ENCODE peak calls at places on chromosomes 13 and 19, in seven cellular contexts. K is HCT116, J is osteoblast, S is breast epithelium, W is aorta, L is heart right ventricle, O is lung. X is an unnamed sample.

GRCh38 chr13:114107686-114108081 is 24.7 kb downstream of the RASA3 start:
- DNase-seq in K (no peak), J (peak; percentile 98), S (no peak), W (peak; percentile 84), L (peak; percentile 67), O (no peak), X (no peak)

GRCh38 chr13:40813662-40814454 is 24.4 kb downstream of the SLC25A15 start:
- DNase-seq in K (no peak), J (peak; percentile 30), S (no peak), W (no peak), L (no peak), O (no peak), X (no peak)

GRCh38 chr19:54299126-54299498 is 13.9 kb downstream of the LILRA5 start:
- DNase-seq in K (no peak), J (no peak), S (no peak), W (no peak), L (no peak), O (no peak), X (no peak)

GRCh38 chr19:43634516-43634876 is 5.2 kb downstream of the CADM4 start:
- DNase-seq in K (no peak), J (no peak), S (peak; percentile 53), W (no peak), L (no peak), O (no peak), X (no peak)

GRCh38 chr13:57877596-57877995 is 246.1 kb downstream of the PCDH17 start:
- DNase-seq in K (no peak), J (no peak), S (no peak), W (no peak), L (no peak), O (no peak), X (no peak)

GRCh38 chr13:77898097-77898496 is 20.5 kb downstream of the EDNRB start:
- DNase-seq in K (no peak), J (no peak), S (no peak), W (no peak), L (no peak), O (no peak), X (no peak)

GRCh38 chr13:48412100-48412556 is 785 bp downstream of the LPAR6 start:
- DNase-seq in K (no peak), J (no peak), S (no peak), W (no peak), L (no peak), O (no peak), X (no peak)

GRCh38 chr13:30569901-30570576 is 47.7 kb upstream of the USPL1 start:
- DNase-seq in K (peak; percentile 66), J (peak; percentile 76), S (peak; percentile 33), W (no peak), L (no peak), O (no peak), X (no peak)

GRCh38 chr19:3649888-3650287 is 23.3 kb upstream of the CACTIN start:
- DNase-seq in K (no peak), J (no peak), S (no peak), W (no peak), L (no peak), O (no peak), X (no peak)

GRCh38 chr19:49887653-49888477 is 8.8 kb downstream of the IL4I1 start:
- DNase-seq in K (no peak), J (no peak), S (no peak), W (no peak), L (no peak), O (no peak), X (no peak)

GRCh38 chr19:55439052-55439451 is 4.0 kb downstream of the SHISA7 start:
- DNase-seq in K (no peak), J (peak; percentile 43), S (no peak), W (no peak), L (no peak), O (no peak), X (no peak)

GRCh38 chr19:1261512-1261862 is 7.6 kb upstream of the CIRBP start:
- DNase-seq in K (no peak), J (no peak), S (no peak), W (no peak), L (no peak), O (no peak), X (no peak)

DNA sequence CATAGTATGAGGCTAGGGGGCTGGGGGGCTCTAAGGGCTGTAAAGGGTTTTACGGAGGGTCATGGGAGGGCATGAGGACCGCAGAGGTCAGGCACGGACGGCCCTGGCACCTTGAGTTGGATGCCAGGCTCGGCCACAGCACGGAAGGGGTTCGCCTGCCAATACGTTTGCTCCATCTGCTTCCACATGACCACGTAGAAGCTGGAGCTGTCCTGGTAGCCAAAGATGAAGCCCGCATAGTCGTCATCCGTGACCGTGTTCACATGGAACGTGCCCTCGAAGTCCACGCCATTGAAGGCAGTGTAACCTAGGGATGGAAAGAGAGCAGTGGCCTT is 6.4 kb downstream of the COMP start:
- DNase-seq in K (no peak), J (peak; percentile 65), S (no peak), W (no peak), L (no peak), O (no peak), X (no peak)
- H3K4me3 ChIP-seq in K (no peak overlapping the region), J (no peak overlapping the region), S (no peak overlapping the region), W (no peak overlapping the region), L (no peak overlapping the region), O (no peak overlapping the region), X (no peak overlapping the region)

DNA sequence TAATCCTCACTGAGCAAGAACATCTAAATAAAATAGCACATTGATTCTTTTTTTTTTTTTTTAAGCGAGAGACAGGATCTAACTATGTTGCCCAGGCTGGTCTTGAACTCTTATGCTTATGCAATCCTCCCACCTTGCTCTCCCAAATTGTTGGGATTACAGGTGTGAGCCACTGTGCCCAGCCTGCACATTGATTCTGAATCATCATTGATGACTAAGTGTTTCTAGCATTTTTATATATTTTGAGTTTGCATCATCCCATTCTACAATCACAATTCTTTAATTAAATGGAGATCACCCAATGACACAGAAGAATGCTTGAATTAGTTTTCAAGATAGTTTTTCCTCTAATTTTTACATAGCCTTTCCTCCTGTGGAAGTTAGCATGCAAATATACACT is 354.1 kb downstream of the KLF5 start:
- DNase-seq in K (peak; percentile 60), J (no peak), S (no peak), W (no peak), L (no peak), O (no peak), X (no peak)
- H3K27ac ChIP-seq in K (no peak overlapping the region), J (no peak overlapping the region), S (no peak overlapping the region), W (no peak overlapping the region), L (no peak overlapping the region), O (no peak overlapping the region), X (no peak overlapping the region)

GRCh38 chr19:10271543-10272086 is 695 bp downstream of the ICAM1 start:
- DNase-seq in K (no peak), J (peak; percentile 58), S (no peak), W (no peak), L (no peak), O (peak; percentile 54), X (no peak)

GRCh38 chr19:10270616-10271394 is at the start of gene ICAM1:
- DNase-seq in K (no peak), J (peak; percentile 76), S (peak; percentile 66), W (peak; percentile 93), L (peak; percentile 83), O (peak; percentile 92), X (peak; percentile 98)

GRCh38 chr19:10268077-10268476 is 2.8 kb upstream of the ICAM1 start:
- DNase-seq in K (no peak), J (no peak), S (no peak), W (no peak), L (no peak), O (no peak), X (no peak)

GRCh38 chr19:10269333-10270179 is 1.4 kb upstream of the ICAM1 start:
- DNase-seq in K (peak; percentile 47), J (peak; percentile 96), S (peak; percentile 83), W (peak; percentile 95), L (peak; percentile 89), O (peak; percentile 88), X (peak; percentile 94)

DNA sequence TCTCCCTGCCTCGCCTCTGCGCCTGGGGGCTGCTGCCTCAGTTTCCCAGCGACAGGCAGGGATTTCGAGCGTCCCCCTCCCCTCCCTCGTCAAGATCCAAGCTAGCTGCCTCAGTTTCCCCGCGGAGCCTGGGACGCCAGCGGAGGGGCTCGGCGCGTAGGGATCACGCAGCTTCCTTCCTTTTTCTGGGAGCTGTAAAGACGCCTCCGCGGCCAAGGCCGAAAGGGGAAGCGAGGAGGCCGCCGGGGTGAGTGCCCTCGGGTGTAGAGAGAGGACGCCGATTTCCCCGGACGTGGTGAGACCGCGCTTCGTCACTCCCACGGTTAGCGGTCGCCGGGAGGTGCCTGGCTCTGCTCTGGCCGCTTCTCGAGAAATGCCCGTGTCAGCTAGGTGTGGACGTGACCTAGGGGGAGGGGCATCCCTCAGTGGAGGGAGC is 722 bp upstream of the ICAM1 start:
- DNase-seq in K (no peak), J (peak; percentile 85), S (no peak), W (peak; percentile 91), L (peak; percentile 72), O (peak; percentile 83), X (no peak)
- H3K4me3 ChIP-seq in K (peak overlapping the region; percentile 49), J (peak overlapping the region; percentile 66), S (peak overlapping the region; percentile 59), W (no peak overlapping the region), L (peak overlapping the region; percentile 78), O (peak overlapping the region; percentile 76), X (peak overlapping the region; percentile 59)

DNA sequence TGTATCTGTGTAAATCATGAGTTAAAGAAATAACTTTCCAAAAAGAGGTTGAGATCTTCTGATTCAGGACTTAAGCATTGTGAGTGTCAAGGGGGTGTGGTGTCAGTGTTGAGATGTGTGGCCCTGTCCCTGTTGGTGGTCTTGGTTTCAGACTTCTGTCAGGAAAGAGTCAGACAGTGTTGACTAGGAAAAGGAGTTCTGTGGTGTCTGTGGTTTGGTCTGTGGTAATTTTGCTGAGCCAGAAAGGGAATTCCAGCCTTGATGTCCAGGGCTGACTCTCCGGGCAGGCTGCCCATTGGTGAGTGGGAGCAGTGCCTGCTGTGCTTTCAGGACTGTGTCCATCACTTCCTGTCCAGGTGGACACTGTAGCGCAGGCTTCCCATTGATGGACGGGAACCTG is 39.8 kb upstream of the IGFL4 start:
- DNase-seq in K (no peak), J (peak; percentile 86), S (no peak), W (no peak), L (no peak), O (no peak), X (no peak)
- H3K27ac ChIP-seq in K (no peak overlapping the region), J (no peak overlapping the region), S (no peak overlapping the region), W (no peak overlapping the region), L (no peak overlapping the region), O (no peak overlapping the region), X (no peak overlapping the region)

DNA sequence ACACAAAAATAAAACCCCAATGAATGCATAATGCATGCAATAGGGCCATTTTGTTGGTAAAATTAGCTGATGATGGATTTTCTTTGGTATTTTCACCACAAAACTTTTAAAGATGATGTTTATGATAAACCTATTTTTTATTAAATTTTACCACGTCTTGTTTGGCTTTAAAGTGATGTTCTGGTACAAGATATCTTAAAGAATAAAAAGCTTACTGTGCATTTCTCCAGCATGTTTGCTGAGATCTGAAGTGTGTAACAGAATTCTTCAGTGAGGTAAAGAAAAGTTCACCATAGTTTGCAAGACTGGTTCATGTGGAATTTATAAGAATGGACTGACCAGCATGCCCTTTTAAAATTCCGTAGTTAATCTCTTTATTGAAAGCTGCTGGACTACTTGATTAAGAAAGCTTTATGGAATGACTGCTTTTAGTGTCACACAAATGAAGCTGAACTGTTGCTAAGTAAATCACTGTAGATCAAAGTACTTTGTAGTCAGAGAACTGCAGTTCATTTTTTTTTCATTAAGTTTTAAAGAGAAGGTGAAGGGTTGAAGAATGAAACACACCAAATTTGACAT is 119.1 kb downstream of the GPC6 start:
- DNase-seq in K (no peak), J (no peak), S (no peak), W (no peak), L (no peak), O (no peak), X (no peak)
- H3K4me3 ChIP-seq in K (no peak overlapping the region), J (no peak overlapping the region), S (no peak overlapping the region), W (no peak overlapping the region), L (no peak overlapping the region), O (no peak overlapping the region), X (no peak overlapping the region)

GRCh38 chr19:35317464-35318043 is 11.4 kb upstream of the CD22 start:
- DNase-seq in K (no peak), J (peak; percentile 38), S (no peak), W (no peak), L (no peak), O (no peak), X (no peak)
- H3K27ac ChIP-seq in K (no peak overlapping the region), J (no peak overlapping the region), S (peak overlapping the region; percentile 0), W (no peak overlapping the region), L (peak overlapping the region; percentile 75), O (peak overlapping the region; percentile 48), X (no peak overlapping the region)